ENCODE peak calls at places on chromosomes 13 and 19, in four cellular contexts. One of them, this sample, is unnamed.

GRCh38 chr13:23632741-23633140 is 62.5 kb downstream of the TNFRSF19 start:
- DNase-seq in GM12878: no peak
- DNase-seq in HepG2: no peak
- DNase-seq in K562: no peak
- DNase-seq in this sample: no peak

GRCh38 chr19:48443731-48444128 is 2.1 kb upstream of the GRWD1 start:
- DNase-seq in K562: no peak
- DNase-seq in GM12878: no peak
- DNase-seq in HepG2: no peak
- DNase-seq in this sample: no peak

GRCh38 chr13:113390874-113391497 is 27.1 kb upstream of the GRTP1 start:
- DNase-seq in HepG2: no peak
- DNase-seq in K562: no peak
- DNase-seq in GM12878: no peak
- DNase-seq in this sample: peak

GRCh38 chr13:49064459-49064858 is 88.7 kb downstream of the FNDC3A start:
- DNase-seq in HepG2: no peak
- DNase-seq in K562: no peak
- DNase-seq in GM12878: no peak
- DNase-seq in this sample: no peak

GRCh38 chr13:63403726-63404125 is 1988.1 kb upstream of the PCDH20 start:
- DNase-seq in GM12878: no peak
- DNase-seq in K562: no peak
- DNase-seq in HepG2: no peak
- DNase-seq in this sample: no peak

GRCh38 chr13:40236566-40237168 is 429.8 kb downstream of the FOXO1 start:
- DNase-seq in GM12878: no peak
- DNase-seq in K562: no peak
- DNase-seq in HepG2: no peak
- DNase-seq in this sample: no peak

GRCh38 chr13:64446372-64446771 is 2783.8 kb downstream of the PCDH9 start:
- DNase-seq in GM12878: no peak
- DNase-seq in K562: no peak
- DNase-seq in HepG2: no peak
- DNase-seq in this sample: peak

GRCh38 chr13:78100481-78100880 is 181.8 kb upstream of the EDNRB start:
- DNase-seq in K562: no peak
- DNase-seq in HepG2: no peak
- DNase-seq in GM12878: no peak
- DNase-seq in this sample: no peak

GRCh38 chr19:38317104-38317612 is 1.4 kb upstream of the YIF1B start:
- DNase-seq in K562: peak
- DNase-seq in HepG2: no peak
- DNase-seq in GM12878: no peak
- DNase-seq in this sample: no peak

DNA sequence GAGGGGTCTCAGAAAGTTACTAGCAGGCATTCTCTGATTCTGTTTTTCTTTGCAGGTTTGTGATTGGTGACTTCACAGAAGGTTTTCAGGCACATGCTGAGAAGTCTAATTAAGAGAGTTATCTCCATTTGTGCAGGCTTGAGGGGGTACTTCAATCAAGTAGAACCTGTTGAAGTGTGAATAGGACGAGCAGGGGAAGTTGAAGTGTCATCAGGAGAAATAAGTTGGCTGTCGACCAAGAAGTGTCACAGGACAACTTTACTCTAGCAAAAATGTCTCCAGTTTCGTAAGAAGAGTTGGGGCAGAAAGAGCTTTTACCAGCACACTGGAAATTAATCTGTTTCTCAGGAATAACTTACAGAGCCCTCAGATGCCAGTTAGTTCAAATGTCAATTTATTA is 576.5 kb upstream of the SLITRK5 start:
- DNase-seq in GM12878: no peak
- DNase-seq in K562: no peak
- DNase-seq in HepG2: no peak
- DNase-seq in this sample: no peak
- H2AFZ ChIP-seq in GM12878: no peak
- H2AFZ ChIP-seq in K562: no peak
- H2AFZ ChIP-seq in HepG2: no peak
- H2AFZ ChIP-seq in this sample: no peak

GRCh38 chr19:5338661-5339469 is 1.7 kb downstream of the PTPRS start:
- DNase-seq in GM12878: no peak
- DNase-seq in K562: no peak
- DNase-seq in HepG2: no peak
- DNase-seq in this sample: peak

GRCh38 chr19:5336195-5336965 is 4.2 kb downstream of the PTPRS start:
- DNase-seq in K562: no peak
- DNase-seq in GM12878: no peak
- DNase-seq in HepG2: no peak
- DNase-seq in this sample: no peak

GRCh38 chr19:5339470-5339949 is 1.1 kb downstream of the PTPRS start:
- DNase-seq in K562: no peak
- DNase-seq in GM12878: no peak
- DNase-seq in HepG2: no peak
- DNase-seq in this sample: peak

GRCh38 chr19:5337126-5337525 is 3.5 kb downstream of the PTPRS start:
- DNase-seq in HepG2: no peak
- DNase-seq in GM12878: no peak
- DNase-seq in K562: no peak
- DNase-seq in this sample: no peak

GRCh38 chr19:5337886-5338595 is 2.6 kb downstream of the PTPRS start:
- DNase-seq in K562: no peak
- DNase-seq in HepG2: no peak
- DNase-seq in GM12878: no peak
- DNase-seq in this sample: no peak
- TF ChIP-seq FOXM1 in K562: no peak
- TF ChIP-seq FOXM1 in HepG2: no peak
- TF ChIP-seq FOXM1 in GM12878: no peak
- TF ChIP-seq FOXM1 in this sample: no peak

GRCh38 chr13:71033026-71033425 is 834.0 kb downstream of the DACH1 start:
- DNase-seq in K562: no peak
- DNase-seq in HepG2: no peak
- DNase-seq in GM12878: no peak
- DNase-seq in this sample: no peak

GRCh38 chr13:71028884-71029283 is 838.1 kb downstream of the DACH1 start:
- DNase-seq in GM12878: no peak
- DNase-seq in K562: no peak
- DNase-seq in HepG2: no peak
- DNase-seq in this sample: no peak

GRCh38 chr13:71034018-71034417 is 833.0 kb downstream of the DACH1 start:
- DNase-seq in K562: no peak
- DNase-seq in HepG2: no peak
- DNase-seq in GM12878: no peak
- DNase-seq in this sample: no peak

GRCh38 chr13:71030789-71031188 is 836.2 kb downstream of the DACH1 start:
- DNase-seq in GM12878: no peak
- DNase-seq in HepG2: peak
- DNase-seq in K562: no peak
- DNase-seq in this sample: no peak
- H2AFZ ChIP-seq in GM12878: no peak
- H2AFZ ChIP-seq in HepG2: no peak
- H2AFZ ChIP-seq in K562: no peak
- H2AFZ ChIP-seq in this sample: no peak

GRCh38 chr19:51751655-51752054 is at the start of gene FPR1:
- DNase-seq in K562: no peak
- DNase-seq in HepG2: no peak
- DNase-seq in GM12878: no peak
- DNase-seq in this sample: no peak
- TF ChIP-seq FOXM1 in K562: no peak
- TF ChIP-seq FOXM1 in HepG2: no peak
- TF ChIP-seq FOXM1 in GM12878: no peak
- TF ChIP-seq FOXM1 in this sample: no peak

GRCh38 chr19:1862068-1862423 is 1.3 kb downstream of the KLF16 start:
- DNase-seq in HepG2: no peak
- DNase-seq in K562: no peak
- DNase-seq in GM12878: no peak
- DNase-seq in this sample: no peak
- H2AFZ ChIP-seq in HepG2: no peak
- H2AFZ ChIP-seq in K562: no peak
- H2AFZ ChIP-seq in GM12878: no peak
- H2AFZ ChIP-seq in this sample: no peak

GRCh38 chr13:108968566-108968965 is 339.2 kb downstream of the MYO16 start:
- DNase-seq in K562: no peak
- DNase-seq in HepG2: no peak
- DNase-seq in GM12878: no peak
- DNase-seq in this sample: no peak
- TF ChIP-seq FOXM1 in K562: no peak
- TF ChIP-seq FOXM1 in HepG2: no peak
- TF ChIP-seq FOXM1 in GM12878: no peak
- TF ChIP-seq FOXM1 in this sample: no peak

GRCh38 chr13:74910399-74910798 is 571.6 kb downstream of the TBC1D4 start:
- DNase-seq in GM12878: no peak
- DNase-seq in HepG2: no peak
- DNase-seq in K562: no peak
- DNase-seq in this sample: no peak

GRCh38 chr13:74904547-74904946 is 577.4 kb downstream of the TBC1D4 start:
- DNase-seq in GM12878: no peak
- DNase-seq in HepG2: no peak
- DNase-seq in K562: no peak
- DNase-seq in this sample: no peak

DNA sequence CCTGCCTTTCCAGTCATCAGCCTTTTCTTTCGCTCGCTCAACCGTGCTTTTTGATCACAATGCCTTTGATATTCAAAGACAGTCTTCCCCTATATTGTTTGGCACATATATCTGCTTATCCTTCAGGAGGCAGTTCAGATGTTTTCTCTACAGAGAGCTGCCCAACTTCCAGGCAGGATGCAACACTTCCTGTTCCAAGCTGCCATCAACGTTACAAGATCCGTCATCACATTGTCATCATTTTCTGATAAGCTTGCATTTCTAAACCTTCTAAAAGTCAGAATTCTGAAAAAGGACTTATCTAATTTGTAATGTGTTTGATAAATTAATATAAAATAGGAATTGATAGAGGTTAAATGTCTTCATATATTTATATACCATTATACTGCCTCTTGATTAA is 574.2 kb downstream of the TBC1D4 start:
- DNase-seq in HepG2: no peak
- DNase-seq in GM12878: no peak
- DNase-seq in K562: no peak
- DNase-seq in this sample: no peak
- H2AFZ ChIP-seq in HepG2: no peak
- H2AFZ ChIP-seq in GM12878: no peak
- H2AFZ ChIP-seq in K562: peak
- H2AFZ ChIP-seq in this sample: no peak

GRCh38 chr13:50079278-50080157 is 64.3 kb downstream of the KCNRG start:
- DNase-seq in K562: no peak
- DNase-seq in GM12878: no peak
- DNase-seq in HepG2: no peak
- DNase-seq in this sample: no peak

GRCh38 chr13:50080158-50080855 is 65.1 kb downstream of the KCNRG start:
- DNase-seq in HepG2: peak
- DNase-seq in GM12878: no peak
- DNase-seq in K562: peak
- DNase-seq in this sample: peak

GRCh38 chr13:50080856-50081105 is 65.5 kb downstream of the KCNRG start:
- DNase-seq in HepG2: no peak
- DNase-seq in K562: no peak
- DNase-seq in GM12878: no peak
- DNase-seq in this sample: no peak

GRCh38 chr13:50081106-50081898 is 66.1 kb downstream of the KCNRG start:
- DNase-seq in GM12878: no peak
- DNase-seq in HepG2: no peak
- DNase-seq in K562: peak
- DNase-seq in this sample: peak

GRCh38 chr13:50078512-50079277 is 63.5 kb downstream of the KCNRG start:
- DNase-seq in HepG2: no peak
- DNase-seq in GM12878: no peak
- DNase-seq in K562: no peak
- DNase-seq in this sample: no peak
- TF ChIP-seq FOXM1 in HepG2: no peak
- TF ChIP-seq FOXM1 in GM12878: no peak
- TF ChIP-seq FOXM1 in K562: no peak
- TF ChIP-seq FOXM1 in this sample: no peak

DNA sequence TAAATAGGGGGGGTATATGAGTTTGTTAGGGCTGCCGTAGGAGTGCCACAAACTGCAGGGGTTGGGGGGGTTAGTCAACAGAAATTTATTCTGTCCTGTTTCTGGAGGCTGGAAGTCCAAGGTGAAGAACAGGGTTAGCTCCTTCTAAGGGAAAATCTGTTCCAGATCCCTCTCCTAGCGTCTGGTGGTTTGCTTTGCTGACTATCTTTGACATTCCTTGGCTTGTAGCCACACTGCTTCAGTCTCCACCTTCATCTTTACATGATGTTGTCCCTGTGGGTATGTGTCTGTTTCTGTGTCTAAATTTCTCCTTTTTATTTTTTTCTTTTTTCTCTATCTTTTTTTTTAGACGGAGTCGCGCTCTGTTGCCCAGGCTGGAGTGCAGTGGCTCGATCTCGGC is 8.1 kb upstream of the ICAM1 start:
- DNase-seq in K562: no peak
- DNase-seq in GM12878: no peak
- DNase-seq in HepG2: no peak
- DNase-seq in this sample: no peak
- H2AFZ ChIP-seq in K562: no peak
- H2AFZ ChIP-seq in GM12878: no peak
- H2AFZ ChIP-seq in HepG2: no peak
- H2AFZ ChIP-seq in this sample: no peak